ENCODE peak calls at places on chromosomes 2 and 18, in four cellular contexts. One of them, this sample, is unnamed.

GRCh38 chr2:31401580-31401979 is 13.0 kb downstream of the XDH start:
- DNase-seq in fibroblast of lung: peak; percentile 96
- DNase-seq in GM23248: peak; percentile 95
- DNase-seq in endothelial cell of umbilical vein: peak; percentile 48
- DNase-seq in this sample: no peak

GRCh38 chr2:209473930-209474419 is 50.1 kb downstream of the MAP2 start:
- DNase-seq in fibroblast of lung: peak; percentile 98
- DNase-seq in GM23248: peak; percentile 91
- DNase-seq in endothelial cell of umbilical vein: peak; percentile 80
- DNase-seq in this sample: peak; percentile 77

GRCh38 chr2:216606551-216607527 is 26.4 kb upstream of the IGFBP2 start:
- DNase-seq in fibroblast of lung: no peak
- DNase-seq in GM23248: no peak
- DNase-seq in endothelial cell of umbilical vein: no peak
- DNase-seq in this sample: no peak

GRCh38 chr18:55228707-55229106 is 269.4 kb upstream of the CCDC68 start:
- DNase-seq in fibroblast of lung: no peak
- DNase-seq in GM23248: no peak
- DNase-seq in endothelial cell of umbilical vein: no peak
- DNase-seq in this sample: no peak

GRCh38 chr2:238709324-238709723 is 138.6 kb upstream of the TWIST2 start:
- DNase-seq in fibroblast of lung: no peak
- DNase-seq in GM23248: peak; percentile 33
- DNase-seq in endothelial cell of umbilical vein: no peak
- DNase-seq in this sample: no peak

GRCh38 chr2:43184339-43184895 is 42.0 kb downstream of the ZFP36L2 start:
- DNase-seq in fibroblast of lung: peak; percentile 95
- DNase-seq in GM23248: peak; percentile 92
- DNase-seq in endothelial cell of umbilical vein: no peak
- DNase-seq in this sample: no peak

GRCh38 chr2:152924219-152924618 is 205.8 kb downstream of the ARL6IP6 start:
- DNase-seq in fibroblast of lung: no peak
- DNase-seq in GM23248: no peak
- DNase-seq in endothelial cell of umbilical vein: no peak
- DNase-seq in this sample: no peak

GRCh38 chr18:23849141-23849540 is 159.9 kb downstream of the LAMA3 start:
- DNase-seq in fibroblast of lung: no peak
- DNase-seq in GM23248: no peak
- DNase-seq in endothelial cell of umbilical vein: no peak
- DNase-seq in this sample: no peak

GRCh38 chr2:10993001-10993481 is 81.3 kb downstream of the KCNF1 start:
- DNase-seq in fibroblast of lung: peak; percentile 65
- DNase-seq in GM23248: peak; percentile 79
- DNase-seq in endothelial cell of umbilical vein: no peak
- DNase-seq in this sample: no peak

GRCh38 chr18:50099725-50100414 is 95.1 kb downstream of the MYO5B start:
- DNase-seq in fibroblast of lung: peak; percentile 72
- DNase-seq in GM23248: peak; percentile 58
- DNase-seq in endothelial cell of umbilical vein: no peak
- DNase-seq in this sample: no peak

GRCh38 chr2:218474527-218474926 is 55.6 kb downstream of the VIL1 start:
- DNase-seq in fibroblast of lung: no peak
- DNase-seq in GM23248: no peak
- DNase-seq in endothelial cell of umbilical vein: no peak
- DNase-seq in this sample: no peak

GRCh38 chr2:173354601-173355131 is at the start of gene CDCA7:
- DNase-seq in fibroblast of lung: peak; percentile 60
- DNase-seq in GM23248: peak; percentile 50
- DNase-seq in endothelial cell of umbilical vein: peak; percentile 80
- DNase-seq in this sample: peak; percentile 63

GRCh38 chr2:203948733-203949132 is 12.2 kb downstream of the ICOS start:
- DNase-seq in fibroblast of lung: no peak
- DNase-seq in GM23248: no peak
- DNase-seq in endothelial cell of umbilical vein: no peak
- DNase-seq in this sample: no peak

GRCh38 chr2:112547333-112547732 is 5.1 kb downstream of the POLR1B start:
- DNase-seq in fibroblast of lung: peak; percentile 52
- DNase-seq in GM23248: peak; percentile 31
- DNase-seq in endothelial cell of umbilical vein: no peak
- DNase-seq in this sample: no peak

GRCh38 chr18:79706006-79706405 is 26.4 kb downstream of the CTDP1 start:
- DNase-seq in fibroblast of lung: no peak
- DNase-seq in GM23248: no peak
- DNase-seq in endothelial cell of umbilical vein: no peak
- DNase-seq in this sample: no peak

GRCh38 chr2:239894276-239894675 is 130.9 kb downstream of the NDUFA10 start:
- DNase-seq in fibroblast of lung: no peak
- DNase-seq in GM23248: no peak
- DNase-seq in endothelial cell of umbilical vein: no peak
- DNase-seq in this sample: no peak

GRCh38 chr2:174512345-174512744 is 25.5 kb upstream of the GPR155 start:
- DNase-seq in fibroblast of lung: no peak
- DNase-seq in GM23248: no peak
- DNase-seq in endothelial cell of umbilical vein: no peak
- DNase-seq in this sample: no peak

GRCh38 chr2:38217401-38218188 is 141.6 kb upstream of the CYP1B1 start:
- DNase-seq in fibroblast of lung: no peak
- DNase-seq in GM23248: no peak
- DNase-seq in endothelial cell of umbilical vein: no peak
- DNase-seq in this sample: no peak

GRCh38 chr2:85794491-85795121 is 40.8 kb downstream of the ATOH8 start:
- DNase-seq in fibroblast of lung: no peak
- DNase-seq in GM23248: no peak
- DNase-seq in endothelial cell of umbilical vein: no peak
- DNase-seq in this sample: no peak

GRCh38 chr2:58976374-58977055 is 735.4 kb upstream of the FANCL start:
- DNase-seq in fibroblast of lung: no peak
- DNase-seq in GM23248: no peak
- DNase-seq in endothelial cell of umbilical vein: no peak
- DNase-seq in this sample: no peak

GRCh38 chr18:3857544-3857943 is 407.6 kb downstream of the TGIF1 start:
- DNase-seq in fibroblast of lung: peak; percentile 16
- DNase-seq in GM23248: peak; percentile 77
- DNase-seq in endothelial cell of umbilical vein: no peak
- DNase-seq in this sample: no peak

GRCh38 chr2:170680172-170680913 is 34.8 kb upstream of the SP5 start:
- DNase-seq in fibroblast of lung: no peak
- DNase-seq in GM23248: no peak
- DNase-seq in endothelial cell of umbilical vein: no peak
- DNase-seq in this sample: no peak

GRCh38 chr2:183070942-183071844 is 7.4 kb upstream of the DUSP19 start:
- DNase-seq in fibroblast of lung: peak; percentile 30
- DNase-seq in GM23248: peak; percentile 48
- DNase-seq in endothelial cell of umbilical vein: peak; percentile 61
- DNase-seq in this sample: no peak

GRCh38 chr2:132757676-132758075 is 87.7 kb upstream of the LYPD1 start:
- DNase-seq in fibroblast of lung: peak; percentile 60
- DNase-seq in GM23248: peak; percentile 3
- DNase-seq in endothelial cell of umbilical vein: no peak
- DNase-seq in this sample: no peak

GRCh38 chr2:206521612-206522011 is 78.3 kb downstream of the ADAM23 start:
- DNase-seq in fibroblast of lung: no peak
- DNase-seq in GM23248: no peak
- DNase-seq in endothelial cell of umbilical vein: peak; percentile 61
- DNase-seq in this sample: no peak

GRCh38 chr2:11248-11941 is 34.9 kb downstream of the FAM110C start:
- DNase-seq in fibroblast of lung: peak; percentile 4
- DNase-seq in GM23248: peak; percentile 57
- DNase-seq in endothelial cell of umbilical vein: peak; percentile 5
- DNase-seq in this sample: no peak

GRCh38 chr18:22983175-22983574 is 50.0 kb downstream of the RBBP8 start:
- DNase-seq in fibroblast of lung: peak; percentile 47
- DNase-seq in GM23248: peak; percentile 79
- DNase-seq in endothelial cell of umbilical vein: peak; percentile 68
- DNase-seq in this sample: no peak

GRCh38 chr18:27136208-27136535 is 48.9 kb downstream of the CHST9 start:
- DNase-seq in fibroblast of lung: peak; percentile 30
- DNase-seq in GM23248: peak; percentile 0
- DNase-seq in endothelial cell of umbilical vein: no peak
- DNase-seq in this sample: no peak

GRCh38 chr18:74896390-74896991 is 298.8 kb downstream of the ZNF407 start:
- DNase-seq in fibroblast of lung: no peak
- DNase-seq in GM23248: peak; percentile 13
- DNase-seq in endothelial cell of umbilical vein: peak; percentile 16
- DNase-seq in this sample: no peak

GRCh38 chr2:225270053-225270452 is 129.5 kb upstream of the NYAP2 start:
- DNase-seq in fibroblast of lung: no peak
- DNase-seq in GM23248: no peak
- DNase-seq in endothelial cell of umbilical vein: no peak
- DNase-seq in this sample: no peak

GRCh38 chr2:136863874-136864273 is 98.5 kb downstream of the THSD7B start:
- DNase-seq in fibroblast of lung: no peak
- DNase-seq in GM23248: no peak
- DNase-seq in endothelial cell of umbilical vein: peak; percentile 87
- DNase-seq in this sample: no peak

GRCh38 chr2:43018179-43019024 is 208.0 kb downstream of the ZFP36L2 start:
- DNase-seq in fibroblast of lung: peak; percentile 58
- DNase-seq in GM23248: peak; percentile 89
- DNase-seq in endothelial cell of umbilical vein: no peak
- DNase-seq in this sample: no peak

GRCh38 chr2:25362564-25363145 is 20.9 kb upstream of the DNMT3A start:
- DNase-seq in fibroblast of lung: no peak
- DNase-seq in GM23248: peak; percentile 21
- DNase-seq in endothelial cell of umbilical vein: no peak
- DNase-seq in this sample: no peak

GRCh38 chr18:78751664-78752063 is 228.0 kb upstream of the SALL3 start:
- DNase-seq in fibroblast of lung: no peak
- DNase-seq in GM23248: no peak
- DNase-seq in endothelial cell of umbilical vein: no peak
- DNase-seq in this sample: no peak

GRCh38 chr2:231786177-231786916 is at the start of gene COPS7B:
- DNase-seq in fibroblast of lung: peak; percentile 82
- DNase-seq in GM23248: peak; percentile 92
- DNase-seq in endothelial cell of umbilical vein: peak; percentile 85
- DNase-seq in this sample: no peak

GRCh38 chr2:231785822-231786176 is 446 bp upstream of the COPS7B start:
- DNase-seq in fibroblast of lung: no peak
- DNase-seq in GM23248: no peak
- DNase-seq in endothelial cell of umbilical vein: no peak
- DNase-seq in this sample: no peak

GRCh38 chr2:231781798-231782726 is 980 bp upstream of the PDE6D start:
- DNase-seq in fibroblast of lung: peak; percentile 64
- DNase-seq in GM23248: peak; percentile 67
- DNase-seq in endothelial cell of umbilical vein: peak; percentile 80
- DNase-seq in this sample: no peak

GRCh38 chr2:231786917-231787292 is 660 bp downstream of the COPS7B start:
- DNase-seq in fibroblast of lung: no peak
- DNase-seq in GM23248: peak; percentile 14
- DNase-seq in endothelial cell of umbilical vein: no peak
- DNase-seq in this sample: no peak

GRCh38 chr2:231785413-231785812 is 832 bp upstream of the COPS7B start:
- DNase-seq in fibroblast of lung: no peak
- DNase-seq in GM23248: no peak
- DNase-seq in endothelial cell of umbilical vein: no peak
- DNase-seq in this sample: no peak
- H3K4me3 ChIP-seq in fibroblast of lung: no peak overlapping the region
- H3K4me3 ChIP-seq in GM23248: peak overlapping the region; percentile 82
- H3K4me3 ChIP-seq in endothelial cell of umbilical vein: no peak overlapping the region
- H3K4me3 ChIP-seq in this sample: peak overlapping the region; percentile 94

DNA sequence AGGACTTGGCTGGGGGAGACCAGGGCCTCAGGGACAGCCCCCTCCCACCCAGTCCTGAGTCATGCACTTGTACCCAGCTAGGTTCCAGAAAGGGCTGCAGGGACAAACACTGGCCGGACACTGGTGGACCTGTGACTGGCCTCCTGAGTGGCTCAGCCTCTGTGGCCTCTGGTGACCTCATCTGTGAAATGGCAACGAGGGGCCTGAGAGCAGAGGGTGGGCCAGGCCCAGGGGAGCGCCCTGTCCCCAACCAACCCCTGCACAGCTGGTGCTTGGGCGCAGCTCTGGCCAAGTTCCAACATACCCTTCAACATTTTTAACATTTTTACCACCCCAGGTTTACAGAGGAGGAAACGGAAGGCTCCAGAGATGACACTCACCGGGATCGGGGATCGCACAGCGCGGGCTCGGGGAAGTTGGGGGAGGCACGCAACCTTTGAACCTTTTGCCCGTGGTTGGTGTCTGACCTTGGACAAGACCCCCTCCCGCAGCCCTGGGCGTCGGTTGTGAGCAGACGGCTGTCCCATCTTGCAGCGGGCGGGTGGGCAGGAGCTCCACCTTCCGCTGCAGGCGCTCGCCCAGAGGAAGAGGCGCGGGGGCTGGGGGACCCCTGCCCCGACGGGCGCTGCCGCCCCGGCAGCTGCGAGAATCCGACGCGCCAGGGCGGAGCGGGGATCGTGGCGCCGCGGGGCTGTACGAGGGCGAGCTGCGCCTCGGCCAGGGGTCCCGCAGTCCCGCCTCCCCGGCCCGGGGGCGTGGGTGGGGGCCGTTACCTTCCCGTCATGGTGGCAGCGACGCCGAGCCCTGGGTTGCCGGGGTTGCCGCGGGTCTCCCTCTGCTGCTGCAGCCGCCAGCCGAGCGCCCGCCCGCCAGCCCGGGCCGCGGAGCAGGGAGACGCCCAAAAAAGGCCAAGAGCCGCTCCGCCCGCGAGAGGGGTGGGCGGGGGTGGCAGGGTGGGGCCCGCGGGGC is 805 bp downstream of the LIMS2 start:
- DNase-seq in fibroblast of lung: no peak
- DNase-seq in GM23248: peak; percentile 68
- DNase-seq in endothelial cell of umbilical vein: no peak
- DNase-seq in this sample: no peak
- TF ChIP-seq EZH2 in fibroblast of lung: peak; percentile 57
- TF ChIP-seq EZH2 in GM23248: no peak
- TF ChIP-seq EZH2 in endothelial cell of umbilical vein: no peak
- TF ChIP-seq EZH2 in this sample: no peak

GRCh38 chr2:80490964-80491363 is 186.4 kb upstream of the LRRTM1 start:
- DNase-seq in fibroblast of lung: no peak
- DNase-seq in GM23248: no peak
- DNase-seq in endothelial cell of umbilical vein: no peak
- DNase-seq in this sample: no peak

GRCh38 chr2:80501874-80502624 is 197.5 kb upstream of the LRRTM1 start:
- DNase-seq in fibroblast of lung: no peak
- DNase-seq in GM23248: no peak
- DNase-seq in endothelial cell of umbilical vein: no peak
- DNase-seq in this sample: no peak

GRCh38 chr2:80499095-80499494 is 194.5 kb upstream of the LRRTM1 start:
- DNase-seq in fibroblast of lung: peak; percentile 53
- DNase-seq in GM23248: peak; percentile 64
- DNase-seq in endothelial cell of umbilical vein: no peak
- DNase-seq in this sample: no peak

GRCh38 chr2:80496770-80497169 is 192.2 kb upstream of the LRRTM1 start:
- DNase-seq in fibroblast of lung: peak; percentile 87
- DNase-seq in GM23248: peak; percentile 75
- DNase-seq in endothelial cell of umbilical vein: no peak
- DNase-seq in this sample: no peak
- H3K9ac ChIP-seq in fibroblast of lung: no peak overlapping the region
- H3K9ac ChIP-seq in GM23248: no peak overlapping the region
- H3K9ac ChIP-seq in endothelial cell of umbilical vein: no peak overlapping the region
- H3K9ac ChIP-seq in this sample: no peak overlapping the region

GRCh38 chr2:195899226-195899625 is 169.4 kb downstream of the DNAH7 start:
- DNase-seq in fibroblast of lung: peak; percentile 66
- DNase-seq in GM23248: peak; percentile 31
- DNase-seq in endothelial cell of umbilical vein: no peak
- DNase-seq in this sample: no peak
- H3K4me3 ChIP-seq in fibroblast of lung: no peak overlapping the region
- H3K4me3 ChIP-seq in GM23248: peak overlapping the region; percentile 22
- H3K4me3 ChIP-seq in endothelial cell of umbilical vein: no peak overlapping the region
- H3K4me3 ChIP-seq in this sample: peak overlapping the region; percentile 47

This sample was measured in SK-N-MC.